ENCODE peak calls at places on chromosome 20, in six cellular contexts. K is NCI-H1694, Y is globus pallidus, O is brain microvascular endothelial cell, W is HEK293T, N is Caki2. J is an unnamed sample.

GRCh38 chr20:25014816-25015215 is 22.3 kb upstream of the APMAP start:
- DNase-seq in K (no peak), Y (no peak), O (no peak), W (no peak), N (no peak), J (no peak)

GRCh38 chr20:60428651-60429050 is 470.4 kb downstream of the CDH26 start:
- DNase-seq in K (no peak), Y (no peak), O (no peak), W (no peak), N (no peak), J (no peak)

GRCh38 chr20:59920944-59921343 is 12.5 kb downstream of the SYCP2 start:
- DNase-seq in K (no peak), Y (no peak), O (no peak), W (no peak), N (no peak), J (no peak)

GRCh38 chr20:59434950-59435349 is 134.5 kb downstream of the EDN3 start:
- DNase-seq in K (no peak), Y (no peak), O (no peak), W (no peak), N (no peak), J (no peak)

GRCh38 chr20:53011640-53012039 is 39.5 kb downstream of the TSHZ2 start:
- DNase-seq in K (no peak), Y (no peak), O (no peak), W (no peak), N (no peak), J (no peak)

GRCh38 chr20:40980828-40981310 is 47.8 kb upstream of the TOP1 start:
- DNase-seq in K (no peak), Y (no peak), O (no peak), W (no peak), N (no peak), J (no peak)

GRCh38 chr20:48771542-48771941 is 56.3 kb downstream of the PREX1 start:
- DNase-seq in K (no peak), Y (no peak), O (no peak), W (no peak), N (no peak), J (no peak)

GRCh38 chr20:18856873-18857272 is 43.3 kb downstream of the SCP2D1 start:
- DNase-seq in K (no peak), Y (no peak), O (no peak), W (no peak), N (no peak), J (no peak)

GRCh38 chr20:21505161-21505809 is 8.6 kb downstream of the NKX2-2 start:
- DNase-seq in K (no peak), Y (peak), O (peak), W (peak), N (peak), J (peak)

GRCh38 chr20:708956-709355 is 33.4 kb upstream of the SCRT2 start:
- DNase-seq in K (no peak), Y (no peak), O (no peak), W (no peak), N (no peak), J (no peak)

GRCh38 chr20:34883809-34884208 is 7.4 kb downstream of the ACSS2 start:
- DNase-seq in K (no peak), Y (no peak), O (no peak), W (no peak), N (no peak), J (no peak)

GRCh38 chr20:31508517-31509244 is 5.6 kb upstream of the HM13 start:
- DNase-seq in K (no peak), Y (no peak), O (no peak), W (no peak), N (no peak), J (no peak)

GRCh38 chr20:21571841-21572690 is 58.2 kb upstream of the NKX2-2 start:
- DNase-seq in K (no peak), Y (peak), O (no peak), W (peak), N (no peak), J (peak)

GRCh38 chr20:33388268-33388667 is 13.1 kb downstream of the CDK5RAP1 start:
- DNase-seq in K (no peak), Y (no peak), O (no peak), W (no peak), N (no peak), J (no peak)

J was measured in AG08396.